ENCODE peak calls at places on chromosomes 11 and 22, in four cellular contexts. K is H1, V is mesendoderm, Y is H9. W is an unnamed sample.

GRCh38 chr11:116110802-116111201 is 606.6 kb upstream of the CADM1 start:
- DNase-seq in K (no peak), V (no peak), Y (peak; percentile 9), W (no peak)

GRCh38 chr11:88292156-88292844 is 45.2 kb downstream of the CTSC start:
- DNase-seq in K (no peak), V (no peak), Y (no peak), W (peak; percentile 22)

GRCh38 chr11:102757823-102758549 is 22.4 kb downstream of the MMP10 start:
- DNase-seq in K (no peak), V (no peak), Y (no peak), W (peak; percentile 89)

GRCh38 chr22:19943665-19944026 is 2.0 kb upstream of the TXNRD2 start:
- DNase-seq in K (no peak), V (peak; percentile 85), Y (peak; percentile 35), W (peak; percentile 76)

GRCh38 chr11:64713781-64714363 is 9.1 kb downstream of the NRXN2 start:
- DNase-seq in K (no peak), V (peak; percentile 76), Y (peak; percentile 69), W (no peak)

GRCh38 chr11:120239713-120240640 is at the start of gene POU2F3:
- DNase-seq in K (no peak), V (peak; percentile 56), Y (peak; percentile 65), W (no peak)

GRCh38 chr22:30309981-30310672 is 16.6 kb downstream of the TBC1D10A start:
- DNase-seq in K (no peak), V (no peak), Y (no peak), W (peak; percentile 72)

GRCh38 chr11:27839226-27839913 is 139.1 kb upstream of the BDNF start:
- DNase-seq in K (no peak), V (peak; percentile 71), Y (no peak), W (peak; percentile 19)

GRCh38 chr22:50169774-50170341 is 673 bp upstream of the PANX2 start:
- DNase-seq in K (no peak), V (peak; percentile 32), Y (no peak), W (no peak)

GRCh38 chr22:37848587-37849088 is 581 bp upstream of the EIF3L start:
- DNase-seq in K (no peak), V (peak; percentile 47), Y (no peak), W (peak; percentile 16)

GRCh38 chr11:9754041-9754471 is 90.2 kb downstream of the SWAP70 start:
- DNase-seq in K (no peak), V (no peak), Y (no peak), W (no peak)

GRCh38 chr11:8060801-8061554 is 20.0 kb upstream of the TUB start:
- DNase-seq in K (no peak), V (no peak), Y (no peak), W (peak; percentile 94)

GRCh38 chr11:84498016-84498415 is 1129.1 kb downstream of the DLG2 start:
- DNase-seq in K (no peak), V (no peak), Y (no peak), W (no peak)

GRCh38 chr11:77819921-77820564 is 479 bp downstream of the RSF1 start:
- DNase-seq in K (peak; percentile 39), V (peak; percentile 92), Y (peak; percentile 77), W (peak; percentile 27)

GRCh38 chr11:94150704-94151103 is 22.1 kb downstream of the PANX1 start:
- DNase-seq in K (no peak), V (no peak), Y (no peak), W (no peak)

GRCh38 chr22:37187552-37187890 is 526 bp downstream of the C1QTNF6 start:
- DNase-seq in K (no peak), V (peak; percentile 45), Y (no peak), W (peak; percentile 37)

GRCh38 chr11:78560826-78561484 is 13.7 kb downstream of the NARS2 start:
- DNase-seq in K (no peak), V (no peak), Y (no peak), W (no peak)

GRCh38 chr22:38427940-38428339 is 27.1 kb downstream of the KCNJ4 start:
- DNase-seq in K (no peak), V (no peak), Y (no peak), W (no peak)

GRCh38 chr11:67277231-67277961 is 11.1 kb downstream of the GRK2 start:
- DNase-seq in K (no peak), V (peak; percentile 84), Y (peak; percentile 88), W (peak; percentile 64)

GRCh38 chr11:32435511-32435946 is at the start of gene WT1:
- DNase-seq in K (no peak), V (peak; percentile 68), Y (peak; percentile 82), W (no peak)

GRCh38 chr22:37804502-37804885 is 3.2 kb upstream of the GCAT start:
- DNase-seq in K (no peak), V (no peak), Y (no peak), W (no peak)

GRCh38 chr11:35088226-35088625 is 50.7 kb upstream of the CD44 start:
- DNase-seq in K (no peak), V (no peak), Y (no peak), W (no peak)

GRCh38 chr22:41862160-41862529 is 29.2 kb downstream of the SREBF2 start:
- DNase-seq in K (no peak), V (no peak), Y (no peak), W (peak; percentile 23)

GRCh38 chr11:116733386-116733755 is 39.4 kb downstream of the BUD13 start:
- DNase-seq in K (no peak), V (no peak), Y (no peak), W (no peak)

GRCh38 chr22:21707677-21708076 is 27.9 kb downstream of the YPEL1 start:
- DNase-seq in K (no peak), V (peak; percentile 70), Y (no peak), W (peak; percentile 19)

GRCh38 chr11:44852159-44852707 is 98.5 kb downstream of the TP53I11 start:
- DNase-seq in K (no peak), V (no peak), Y (no peak), W (peak; percentile 50)

GRCh38 chr11:131370090-131370751 is at the start of gene NTM:
- DNase-seq in K (no peak), V (peak; percentile 14), Y (no peak), W (peak; percentile 7)

GRCh38 chr22:46122511-46122971 is 27.8 kb upstream of the PPARA start:
- DNase-seq in K (no peak), V (peak; percentile 51), Y (peak; percentile 72), W (peak; percentile 46)

GRCh38 chr22:19226428-19226827 is 47.9 kb upstream of the SLC25A1 start:
- DNase-seq in K (no peak), V (no peak), Y (no peak), W (no peak)

GRCh38 chr22:19876941-19877625 is 22.4 kb upstream of the GNB1L start:
- DNase-seq in K (no peak), V (no peak), Y (no peak), W (no peak)

GRCh38 chr11:130873766-130874165 is 42.5 kb downstream of the SNX19 start:
- DNase-seq in K (no peak), V (peak; percentile 50), Y (no peak), W (peak; percentile 76)

GRCh38 chr11:60915250-60915914 is 1.4 kb downstream of the TMEM109 start:
- DNase-seq in K (no peak), V (peak; percentile 86), Y (peak; percentile 77), W (peak; percentile 50)

GRCh38 chr11:94650756-94651155 is 83.6 kb downstream of the PIWIL4 start:
- DNase-seq in K (no peak), V (peak; percentile 71), Y (no peak), W (peak; percentile 69)

GRCh38 chr22:44839061-44839460 is 86.7 kb downstream of the ARHGAP8 start:
- DNase-seq in K (no peak), V (no peak), Y (no peak), W (no peak)
- H3K56ac ChIP-seq in K (no peak overlapping the region), V (no peak overlapping the region), Y (no peak overlapping the region), W (no peak overlapping the region)

GRCh38 chr11:109362059-109362458 is 59.9 kb upstream of the C11orf87 start:
- DNase-seq in K (no peak), V (no peak), Y (no peak), W (peak; percentile 6)
- H3K56ac ChIP-seq in K (no peak overlapping the region), V (no peak overlapping the region), Y (no peak overlapping the region), W (no peak overlapping the region)

GRCh38 chr11:829116-829945 is 1.6 kb downstream of the CRACR2B start:
- DNase-seq in K (no peak), V (peak; percentile 42), Y (peak; percentile 58), W (no peak)

GRCh38 chr11:826836-827145 is 928 bp upstream of the CRACR2B start:
- DNase-seq in K (no peak), V (no peak), Y (no peak), W (no peak)

GRCh38 chr11:827146-827860 is 416 bp upstream of the CRACR2B start:
- DNase-seq in K (no peak), V (peak; percentile 60), Y (peak; percentile 80), W (no peak)

GRCh38 chr11:828501-829115 is 889 bp downstream of the CRACR2B start:
- DNase-seq in K (no peak), V (no peak), Y (no peak), W (no peak)

GRCh38 chr11:827861-828167 is at the start of gene CRACR2B:
- DNase-seq in K (no peak), V (no peak), Y (no peak), W (no peak)
- H3K56ac ChIP-seq in K (no peak within 1 kb of the TSS), V (peak within 1 kb of the TSS; percentile 81), Y (no peak within 1 kb of the TSS), W (no peak within 1 kb of the TSS)

GRCh38 chr11:113681282-113681681 is 24.8 kb downstream of the TMPRSS5 start:
- DNase-seq in K (no peak), V (peak; percentile 69), Y (no peak), W (no peak)

GRCh38 chr11:113681711-113682410 is 24.2 kb downstream of the TMPRSS5 start:
- DNase-seq in K (no peak), V (peak; percentile 40), Y (no peak), W (no peak)

GRCh38 chr11:113685650-113686349 is 20.3 kb downstream of the TMPRSS5 start:
- DNase-seq in K (no peak), V (no peak), Y (no peak), W (no peak)

GRCh38 chr11:113683481-113684046 is 22.5 kb downstream of the TMPRSS5 start:
- DNase-seq in K (no peak), V (no peak), Y (no peak), W (no peak)

GRCh38 chr11:113684558-113684957 is 21.6 kb downstream of the TMPRSS5 start:
- DNase-seq in K (no peak), V (no peak), Y (no peak), W (no peak)
- H3K56ac ChIP-seq in K (no peak overlapping the region), V (no peak overlapping the region), Y (no peak overlapping the region), W (no peak overlapping the region)

W was measured in IMR-90.